ENCODE peak calls at places on chromosomes 4 and X, in nine cellular contexts. One of them, this sample, is unnamed.

GRCh38 chrX:40098264-40099045 is 697 bp upstream of the BCOR start:
- DNase-seq in K562: no peak
- DNase-seq in heart right ventricle: no peak
- DNase-seq in lower lobe of right lung: peak; percentile 62
- DNase-seq in left lung: peak; percentile 45
- DNase-seq in A549: peak; percentile 71
- DNase-seq in Karpas-422: peak; percentile 85
- DNase-seq in right lobe of liver: peak; percentile 55
- DNase-seq in aorta: peak; percentile 67
- DNase-seq in this sample: no peak

GRCh38 chr4:100366213-100366612 is 151.6 kb downstream of the EMCN start:
- DNase-seq in K562: no peak
- DNase-seq in heart right ventricle: no peak
- DNase-seq in lower lobe of right lung: no peak
- DNase-seq in left lung: no peak
- DNase-seq in A549: no peak
- DNase-seq in Karpas-422: no peak
- DNase-seq in right lobe of liver: no peak
- DNase-seq in aorta: no peak
- DNase-seq in this sample: no peak

GRCh38 chr4:116668190-116668589 is 417.2 kb downstream of the TRAM1L1 start:
- DNase-seq in K562: no peak
- DNase-seq in heart right ventricle: no peak
- DNase-seq in lower lobe of right lung: no peak
- DNase-seq in left lung: no peak
- DNase-seq in A549: no peak
- DNase-seq in Karpas-422: no peak
- DNase-seq in right lobe of liver: no peak
- DNase-seq in aorta: no peak
- DNase-seq in this sample: no peak

GRCh38 chr4:88211473-88212252 is 53.2 kb upstream of the ABCG2 start:
- DNase-seq in K562: peak; percentile 33
- DNase-seq in heart right ventricle: no peak
- DNase-seq in lower lobe of right lung: no peak
- DNase-seq in left lung: no peak
- DNase-seq in A549: peak; percentile 42
- DNase-seq in Karpas-422: peak; percentile 90
- DNase-seq in right lobe of liver: peak; percentile 54
- DNase-seq in aorta: no peak
- DNase-seq in this sample: no peak

GRCh38 chrX:40474205-40474626 is 106.6 kb upstream of the ATP6AP2 start:
- DNase-seq in K562: no peak
- DNase-seq in heart right ventricle: no peak
- DNase-seq in lower lobe of right lung: peak; percentile 54
- DNase-seq in left lung: peak; percentile 41
- DNase-seq in A549: peak; percentile 54
- DNase-seq in Karpas-422: no peak
- DNase-seq in right lobe of liver: peak; percentile 40
- DNase-seq in aorta: no peak
- DNase-seq in this sample: no peak

GRCh38 chrX:69539437-69539836 is 35.3 kb downstream of the NALF2 start:
- DNase-seq in K562: no peak
- DNase-seq in heart right ventricle: no peak
- DNase-seq in lower lobe of right lung: no peak
- DNase-seq in left lung: no peak
- DNase-seq in A549: no peak
- DNase-seq in Karpas-422: no peak
- DNase-seq in right lobe of liver: no peak
- DNase-seq in aorta: no peak
- DNase-seq in this sample: no peak

GRCh38 chr4:72948080-72948479 is 121.4 kb downstream of the COX18 start:
- DNase-seq in K562: no peak
- DNase-seq in heart right ventricle: no peak
- DNase-seq in lower lobe of right lung: no peak
- DNase-seq in left lung: no peak
- DNase-seq in A549: no peak
- DNase-seq in Karpas-422: no peak
- DNase-seq in right lobe of liver: no peak
- DNase-seq in aorta: no peak
- DNase-seq in this sample: no peak

GRCh38 chr4:140267576-140267975 is 105.9 kb upstream of the SCOC start:
- DNase-seq in K562: no peak
- DNase-seq in heart right ventricle: no peak
- DNase-seq in lower lobe of right lung: no peak
- DNase-seq in left lung: no peak
- DNase-seq in A549: no peak
- DNase-seq in Karpas-422: no peak
- DNase-seq in right lobe of liver: no peak
- DNase-seq in aorta: no peak
- DNase-seq in this sample: no peak

GRCh38 chrX:2863646-2864045 is 34.9 kb downstream of the GYG2 start:
- DNase-seq in K562: no peak
- DNase-seq in heart right ventricle: no peak
- DNase-seq in lower lobe of right lung: no peak
- DNase-seq in left lung: no peak
- DNase-seq in A549: no peak
- DNase-seq in Karpas-422: no peak
- DNase-seq in right lobe of liver: no peak
- DNase-seq in aorta: no peak
- DNase-seq in this sample: no peak

GRCh38 chrX:39174761-39175417 is 373.6 kb downstream of the MID1IP1 start:
- DNase-seq in K562: no peak
- DNase-seq in heart right ventricle: no peak
- DNase-seq in lower lobe of right lung: peak; percentile 43
- DNase-seq in left lung: no peak
- DNase-seq in A549: no peak
- DNase-seq in Karpas-422: no peak
- DNase-seq in right lobe of liver: peak; percentile 45
- DNase-seq in aorta: peak; percentile 60
- DNase-seq in this sample: no peak

GRCh38 chrX:69600182-69600581 is 15.7 kb upstream of the EDA start:
- DNase-seq in K562: no peak
- DNase-seq in heart right ventricle: no peak
- DNase-seq in lower lobe of right lung: no peak
- DNase-seq in left lung: no peak
- DNase-seq in A549: no peak
- DNase-seq in Karpas-422: no peak
- DNase-seq in right lobe of liver: no peak
- DNase-seq in aorta: no peak
- DNase-seq in this sample: no peak

GRCh38 chr4:85166318-85166717 is 199.8 kb upstream of the WDFY3 start:
- DNase-seq in K562: no peak
- DNase-seq in heart right ventricle: no peak
- DNase-seq in lower lobe of right lung: no peak
- DNase-seq in left lung: no peak
- DNase-seq in A549: peak; percentile 14
- DNase-seq in Karpas-422: no peak
- DNase-seq in right lobe of liver: no peak
- DNase-seq in aorta: no peak
- DNase-seq in this sample: no peak

GRCh38 chr4:153143527-153144348 is 60.5 kb upstream of the TRIM2 start:
- DNase-seq in K562: peak; percentile 17
- DNase-seq in heart right ventricle: no peak
- DNase-seq in lower lobe of right lung: no peak
- DNase-seq in left lung: no peak
- DNase-seq in A549: no peak
- DNase-seq in Karpas-422: no peak
- DNase-seq in right lobe of liver: no peak
- DNase-seq in aorta: no peak
- DNase-seq in this sample: no peak

GRCh38 chrX:83771664-83772063 is 89.3 kb upstream of the CYLC1 start:
- DNase-seq in K562: no peak
- DNase-seq in heart right ventricle: no peak
- DNase-seq in lower lobe of right lung: no peak
- DNase-seq in left lung: no peak
- DNase-seq in A549: no peak
- DNase-seq in Karpas-422: peak; percentile 47
- DNase-seq in right lobe of liver: no peak
- DNase-seq in aorta: no peak
- DNase-seq in this sample: no peak

GRCh38 chr4:6287017-6287788 is 17.6 kb downstream of the WFS1 start:
- DNase-seq in K562: no peak
- DNase-seq in heart right ventricle: peak; percentile 45
- DNase-seq in lower lobe of right lung: no peak
- DNase-seq in left lung: no peak
- DNase-seq in A549: no peak
- DNase-seq in Karpas-422: no peak
- DNase-seq in right lobe of liver: no peak
- DNase-seq in aorta: no peak
- DNase-seq in this sample: no peak

GRCh38 chr4:2574058-2574457 is 37.6 kb downstream of the FAM193A start:
- DNase-seq in K562: no peak
- DNase-seq in heart right ventricle: no peak
- DNase-seq in lower lobe of right lung: no peak
- DNase-seq in left lung: no peak
- DNase-seq in A549: no peak
- DNase-seq in Karpas-422: no peak
- DNase-seq in right lobe of liver: no peak
- DNase-seq in aorta: no peak
- DNase-seq in this sample: no peak

GRCh38 chrX:132461886-132462285 is 27.0 kb downstream of the MBNL3 start:
- DNase-seq in K562: no peak
- DNase-seq in heart right ventricle: no peak
- DNase-seq in lower lobe of right lung: no peak
- DNase-seq in left lung: no peak
- DNase-seq in A549: no peak
- DNase-seq in Karpas-422: no peak
- DNase-seq in right lobe of liver: no peak
- DNase-seq in aorta: no peak
- DNase-seq in this sample: no peak
- H3K4me1 ChIP-seq in K562: no peaks in the 10 kb centered on the region
- H3K4me1 ChIP-seq in heart right ventricle: no peaks in the 10 kb centered on the region
- H3K4me1 ChIP-seq in lower lobe of right lung: no peaks in the 10 kb centered on the region
- H3K4me1 ChIP-seq in left lung: no peaks in the 10 kb centered on the region
- H3K4me1 ChIP-seq in A549: no peaks in the 10 kb centered on the region
- H3K4me1 ChIP-seq in Karpas-422: no peaks in the 10 kb centered on the region
- H3K4me1 ChIP-seq in right lobe of liver: no peaks in the 10 kb centered on the region
- H3K4me1 ChIP-seq in aorta: no peaks in the 10 kb centered on the region
- H3K4me1 ChIP-seq in this sample: no peaks in the 10 kb centered on the region

DNA sequence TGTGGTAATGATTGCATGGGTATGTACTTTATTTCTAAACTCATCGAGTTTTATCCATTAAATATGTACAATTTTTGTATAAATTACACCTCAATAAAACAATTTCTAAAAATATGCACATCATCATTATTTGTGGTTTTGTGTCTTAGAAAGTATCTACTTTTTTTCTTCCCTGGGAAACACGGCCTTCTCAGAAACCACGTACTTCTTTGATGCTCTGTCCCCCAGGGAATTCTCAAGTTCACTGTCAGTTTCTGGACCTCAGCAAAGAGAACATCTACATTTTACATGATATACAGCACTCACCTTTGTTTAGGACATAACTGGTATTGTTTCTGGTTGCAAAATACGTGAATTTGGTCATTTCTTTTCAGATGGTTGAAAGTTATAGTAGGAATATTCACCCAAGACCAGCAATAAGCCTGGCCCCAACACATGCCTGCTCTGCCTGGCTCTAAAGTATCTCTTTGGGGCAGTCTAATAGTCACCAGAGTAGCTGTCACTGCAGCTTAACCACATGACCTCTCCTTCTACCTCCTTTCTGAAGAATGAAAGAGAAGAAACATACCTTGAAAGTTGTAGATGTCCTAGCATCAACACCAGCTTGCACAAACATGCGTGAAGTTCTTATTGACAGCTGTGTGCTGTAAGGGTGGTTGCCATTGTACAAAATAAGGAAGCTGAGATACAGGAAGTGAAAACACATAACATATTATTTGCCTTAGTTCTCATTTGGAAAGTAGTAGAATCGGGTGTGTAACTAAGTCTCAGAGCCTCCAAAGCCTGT is 48.4 kb upstream of the SPANXN4 start:
- DNase-seq in K562: no peak
- DNase-seq in heart right ventricle: no peak
- DNase-seq in lower lobe of right lung: no peak
- DNase-seq in left lung: no peak
- DNase-seq in A549: no peak
- DNase-seq in Karpas-422: no peak
- DNase-seq in right lobe of liver: no peak
- DNase-seq in aorta: no peak
- DNase-seq in this sample: no peak
- H3K4me1 ChIP-seq in K562: no peaks in the 10 kb centered on the region
- H3K4me1 ChIP-seq in heart right ventricle: no peaks in the 10 kb centered on the region
- H3K4me1 ChIP-seq in lower lobe of right lung: no peaks in the 10 kb centered on the region
- H3K4me1 ChIP-seq in left lung: no peaks in the 10 kb centered on the region
- H3K4me1 ChIP-seq in A549: no peaks in the 10 kb centered on the region
- H3K4me1 ChIP-seq in Karpas-422: peaks cover 14% of the 10 kb centered on the region
- H3K4me1 ChIP-seq in right lobe of liver: no peaks in the 10 kb centered on the region
- H3K4me1 ChIP-seq in aorta: no peaks in the 10 kb centered on the region
- H3K4me1 ChIP-seq in this sample: no peaks in the 10 kb centered on the region

DNA sequence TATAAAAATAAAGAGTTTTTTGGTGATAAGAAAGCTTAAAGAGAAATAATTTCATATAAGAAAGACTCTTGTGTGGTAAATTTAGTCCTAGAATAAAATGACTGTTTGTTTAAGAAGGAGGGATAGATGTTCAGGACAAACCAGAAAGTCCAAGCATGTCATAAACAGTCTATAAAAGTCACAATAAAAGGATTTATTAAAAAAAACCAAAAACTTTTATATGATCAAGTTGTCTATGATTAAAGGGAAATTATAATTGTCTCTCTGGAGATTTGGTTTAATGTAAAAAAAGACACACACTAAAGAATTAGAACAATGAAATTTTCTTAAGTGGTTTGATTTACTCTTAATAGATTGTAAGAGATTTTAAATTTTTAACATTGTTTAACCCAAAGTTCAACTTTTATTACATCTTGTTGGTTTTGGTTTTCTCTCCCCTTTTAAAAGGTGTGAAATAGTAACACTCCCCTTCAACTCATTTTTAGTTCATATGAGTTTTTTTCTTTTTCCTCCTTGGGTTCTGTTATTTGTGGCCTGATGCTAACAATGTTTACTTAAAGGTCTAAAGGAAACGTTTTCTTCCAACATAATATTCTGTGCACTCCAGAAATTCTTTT is 89.7 kb downstream of the PDHA2 start:
- DNase-seq in K562: no peak
- DNase-seq in heart right ventricle: no peak
- DNase-seq in lower lobe of right lung: no peak
- DNase-seq in left lung: no peak
- DNase-seq in A549: peak; percentile 3
- DNase-seq in Karpas-422: peak; percentile 41
- DNase-seq in right lobe of liver: no peak
- DNase-seq in aorta: no peak
- DNase-seq in this sample: no peak
- H3K4me1 ChIP-seq in K562: no peaks in the 10 kb centered on the region
- H3K4me1 ChIP-seq in heart right ventricle: no peaks in the 10 kb centered on the region
- H3K4me1 ChIP-seq in lower lobe of right lung: no peaks in the 10 kb centered on the region
- H3K4me1 ChIP-seq in left lung: no peaks in the 10 kb centered on the region
- H3K4me1 ChIP-seq in A549: no peaks in the 10 kb centered on the region
- H3K4me1 ChIP-seq in Karpas-422: no peaks in the 10 kb centered on the region
- H3K4me1 ChIP-seq in right lobe of liver: no peaks in the 10 kb centered on the region
- H3K4me1 ChIP-seq in aorta: no peaks in the 10 kb centered on the region
- H3K4me1 ChIP-seq in this sample: no peaks in the 10 kb centered on the region

DNA sequence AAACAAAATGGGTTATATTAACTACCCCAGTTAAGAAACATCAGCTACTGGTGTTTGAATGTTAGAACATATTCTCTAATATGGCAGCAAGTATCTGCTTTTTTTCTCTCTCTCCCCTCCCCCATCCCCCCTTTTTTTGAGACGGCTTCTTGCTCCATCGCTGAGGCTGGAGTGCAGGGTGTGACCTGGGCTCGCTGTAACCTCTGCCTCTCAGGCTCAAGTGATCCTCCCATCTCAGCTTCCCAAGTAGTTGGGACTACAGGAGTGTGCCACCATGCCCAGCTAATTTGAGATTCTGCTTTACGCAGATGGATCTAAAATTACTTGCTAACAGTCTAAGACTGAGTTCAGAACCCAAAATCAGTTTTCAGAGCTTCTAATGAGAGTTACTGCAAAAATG is 101.9 kb downstream of the AFF1 start:
- DNase-seq in K562: no peak
- DNase-seq in heart right ventricle: no peak
- DNase-seq in lower lobe of right lung: no peak
- DNase-seq in left lung: no peak
- DNase-seq in A549: no peak
- DNase-seq in Karpas-422: no peak
- DNase-seq in right lobe of liver: no peak
- DNase-seq in aorta: no peak
- DNase-seq in this sample: no peak
- H3K4me1 ChIP-seq in K562: peaks cover 39% of the 10 kb centered on the region
- H3K4me1 ChIP-seq in heart right ventricle: peaks cover 99% of the 10 kb centered on the region
- H3K4me1 ChIP-seq in lower lobe of right lung: peaks cover 84% of the 10 kb centered on the region
- H3K4me1 ChIP-seq in left lung: peaks cover 32% of the 10 kb centered on the region
- H3K4me1 ChIP-seq in A549: peaks cover 68% of the 10 kb centered on the region
- H3K4me1 ChIP-seq in Karpas-422: peaks cover 9% of the 10 kb centered on the region
- H3K4me1 ChIP-seq in right lobe of liver: peaks cover 50% of the 10 kb centered on the region
- H3K4me1 ChIP-seq in aorta: peaks cover 35% of the 10 kb centered on the region
- H3K4me1 ChIP-seq in this sample: peaks cover 37% of the 10 kb centered on the region

This sample was measured in RWPE2.